ENCODE peak calls at places on chromosomes 4 and X, in ten cellular contexts. One of them, this sample, is unnamed.

GRCh38 chr4:152328595-152328994 is 207.3 kb downstream of the FBXW7 start:
- DNase-seq in ACHN: no peak
- DNase-seq in naive thymus-derived CD4-positive, alpha-beta T cell: no peak
- DNase-seq in left lung: no peak
- DNase-seq in stimulated activated CD4-positive, alpha-beta T cell treated with anti-CD3 and anti-CD28 coated beads, Interleukin-4, amount 100 ng/mL, for 48 hours: no peak
- DNase-seq in NCI-H2081: no peak
- DNase-seq in NCI-H774: no peak
- DNase-seq in SW480: peak
- DNase-seq in AG08396: no peak
- DNase-seq in KBM-7: no peak
- DNase-seq in this sample: no peak

GRCh38 chrX:76893930-76894329 is 466.4 kb downstream of the MAGEE1 start:
- DNase-seq in ACHN: no peak
- DNase-seq in naive thymus-derived CD4-positive, alpha-beta T cell: no peak
- DNase-seq in left lung: no peak
- DNase-seq in stimulated activated CD4-positive, alpha-beta T cell treated with anti-CD3 and anti-CD28 coated beads, Interleukin-4, amount 100 ng/mL, for 48 hours: no peak
- DNase-seq in NCI-H2081: no peak
- DNase-seq in NCI-H774: no peak
- DNase-seq in SW480: no peak
- DNase-seq in AG08396: no peak
- DNase-seq in KBM-7: no peak
- DNase-seq in this sample: no peak

GRCh38 chr4:61511716-61512488 is 311.8 kb downstream of the ADGRL3 start:
- DNase-seq in ACHN: peak
- DNase-seq in naive thymus-derived CD4-positive, alpha-beta T cell: no peak
- DNase-seq in left lung: no peak
- DNase-seq in stimulated activated CD4-positive, alpha-beta T cell treated with anti-CD3 and anti-CD28 coated beads, Interleukin-4, amount 100 ng/mL, for 48 hours: no peak
- DNase-seq in NCI-H2081: no peak
- DNase-seq in NCI-H774: no peak
- DNase-seq in SW480: no peak
- DNase-seq in AG08396: peak
- DNase-seq in KBM-7: no peak
- DNase-seq in this sample: peak

GRCh38 chr4:37002625-37003024 is 241.9 kb upstream of the NWD2 start:
- DNase-seq in ACHN: no peak
- DNase-seq in naive thymus-derived CD4-positive, alpha-beta T cell: no peak
- DNase-seq in left lung: no peak
- DNase-seq in stimulated activated CD4-positive, alpha-beta T cell treated with anti-CD3 and anti-CD28 coated beads, Interleukin-4, amount 100 ng/mL, for 48 hours: no peak
- DNase-seq in NCI-H2081: no peak
- DNase-seq in NCI-H774: no peak
- DNase-seq in SW480: no peak
- DNase-seq in AG08396: no peak
- DNase-seq in KBM-7: no peak
- DNase-seq in this sample: no peak

GRCh38 chr4:56768772-56769171 is 52.7 kb downstream of the SPINK2 start:
- DNase-seq in ACHN: no peak
- DNase-seq in naive thymus-derived CD4-positive, alpha-beta T cell: no peak
- DNase-seq in left lung: no peak
- DNase-seq in stimulated activated CD4-positive, alpha-beta T cell treated with anti-CD3 and anti-CD28 coated beads, Interleukin-4, amount 100 ng/mL, for 48 hours: no peak
- DNase-seq in NCI-H2081: no peak
- DNase-seq in NCI-H774: no peak
- DNase-seq in SW480: no peak
- DNase-seq in AG08396: no peak
- DNase-seq in KBM-7: no peak
- DNase-seq in this sample: no peak

GRCh38 chrX:54063361-54063760 is 19.1 kb upstream of the PHF8 start:
- DNase-seq in ACHN: no peak
- DNase-seq in naive thymus-derived CD4-positive, alpha-beta T cell: no peak
- DNase-seq in left lung: no peak
- DNase-seq in stimulated activated CD4-positive, alpha-beta T cell treated with anti-CD3 and anti-CD28 coated beads, Interleukin-4, amount 100 ng/mL, for 48 hours: no peak
- DNase-seq in NCI-H2081: no peak
- DNase-seq in NCI-H774: no peak
- DNase-seq in SW480: no peak
- DNase-seq in AG08396: no peak
- DNase-seq in KBM-7: no peak
- DNase-seq in this sample: no peak

GRCh38 chr4:25923745-25924144 is 9.7 kb downstream of the SMIM20 start:
- DNase-seq in ACHN: no peak
- DNase-seq in naive thymus-derived CD4-positive, alpha-beta T cell: no peak
- DNase-seq in left lung: peak
- DNase-seq in stimulated activated CD4-positive, alpha-beta T cell treated with anti-CD3 and anti-CD28 coated beads, Interleukin-4, amount 100 ng/mL, for 48 hours: no peak
- DNase-seq in NCI-H2081: no peak
- DNase-seq in NCI-H774: no peak
- DNase-seq in SW480: no peak
- DNase-seq in AG08396: no peak
- DNase-seq in KBM-7: no peak
- DNase-seq in this sample: no peak

GRCh38 chrX:22090181-22090580 is 58.1 kb downstream of the PHEX start:
- DNase-seq in ACHN: no peak
- DNase-seq in naive thymus-derived CD4-positive, alpha-beta T cell: no peak
- DNase-seq in left lung: no peak
- DNase-seq in stimulated activated CD4-positive, alpha-beta T cell treated with anti-CD3 and anti-CD28 coated beads, Interleukin-4, amount 100 ng/mL, for 48 hours: no peak
- DNase-seq in NCI-H2081: no peak
- DNase-seq in NCI-H774: no peak
- DNase-seq in SW480: no peak
- DNase-seq in AG08396: no peak
- DNase-seq in KBM-7: no peak
- DNase-seq in this sample: peak

GRCh38 chr4:26866781-26867180 is 6.1 kb downstream of the STIM2 start:
- DNase-seq in ACHN: no peak
- DNase-seq in naive thymus-derived CD4-positive, alpha-beta T cell: no peak
- DNase-seq in left lung: no peak
- DNase-seq in stimulated activated CD4-positive, alpha-beta T cell treated with anti-CD3 and anti-CD28 coated beads, Interleukin-4, amount 100 ng/mL, for 48 hours: no peak
- DNase-seq in NCI-H2081: no peak
- DNase-seq in NCI-H774: no peak
- DNase-seq in SW480: no peak
- DNase-seq in AG08396: no peak
- DNase-seq in KBM-7: no peak
- DNase-seq in this sample: no peak

GRCh38 chr4:58247792-58248191 is 1137.6 kb upstream of the IGFBP7 start:
- DNase-seq in ACHN: peak
- DNase-seq in naive thymus-derived CD4-positive, alpha-beta T cell: no peak
- DNase-seq in left lung: no peak
- DNase-seq in stimulated activated CD4-positive, alpha-beta T cell treated with anti-CD3 and anti-CD28 coated beads, Interleukin-4, amount 100 ng/mL, for 48 hours: no peak
- DNase-seq in NCI-H2081: no peak
- DNase-seq in NCI-H774: no peak
- DNase-seq in SW480: no peak
- DNase-seq in AG08396: no peak
- DNase-seq in KBM-7: peak
- DNase-seq in this sample: no peak

GRCh38 chrX:68835468-68835867 is 6.6 kb downstream of the EFNB1 start:
- DNase-seq in ACHN: no peak
- DNase-seq in naive thymus-derived CD4-positive, alpha-beta T cell: no peak
- DNase-seq in left lung: no peak
- DNase-seq in stimulated activated CD4-positive, alpha-beta T cell treated with anti-CD3 and anti-CD28 coated beads, Interleukin-4, amount 100 ng/mL, for 48 hours: no peak
- DNase-seq in NCI-H2081: no peak
- DNase-seq in NCI-H774: no peak
- DNase-seq in SW480: no peak
- DNase-seq in AG08396: no peak
- DNase-seq in KBM-7: no peak
- DNase-seq in this sample: no peak

GRCh38 chr4:153018716-153019115 is 82.6 kb downstream of the FHDC1 start:
- DNase-seq in ACHN: no peak
- DNase-seq in naive thymus-derived CD4-positive, alpha-beta T cell: no peak
- DNase-seq in left lung: no peak
- DNase-seq in stimulated activated CD4-positive, alpha-beta T cell treated with anti-CD3 and anti-CD28 coated beads, Interleukin-4, amount 100 ng/mL, for 48 hours: no peak
- DNase-seq in NCI-H2081: peak
- DNase-seq in NCI-H774: no peak
- DNase-seq in SW480: no peak
- DNase-seq in AG08396: no peak
- DNase-seq in KBM-7: no peak
- DNase-seq in this sample: no peak

GRCh38 chr4:182193261-182193660 is 49.9 kb upstream of the TENM3 start:
- DNase-seq in ACHN: no peak
- DNase-seq in naive thymus-derived CD4-positive, alpha-beta T cell: no peak
- DNase-seq in left lung: no peak
- DNase-seq in stimulated activated CD4-positive, alpha-beta T cell treated with anti-CD3 and anti-CD28 coated beads, Interleukin-4, amount 100 ng/mL, for 48 hours: no peak
- DNase-seq in NCI-H2081: no peak
- DNase-seq in NCI-H774: no peak
- DNase-seq in SW480: no peak
- DNase-seq in AG08396: no peak
- DNase-seq in KBM-7: no peak
- DNase-seq in this sample: no peak

GRCh38 chr4:26217961-26218676 is 102.7 kb upstream of the RBPJ start:
- DNase-seq in ACHN: no peak
- DNase-seq in naive thymus-derived CD4-positive, alpha-beta T cell: no peak
- DNase-seq in left lung: peak
- DNase-seq in stimulated activated CD4-positive, alpha-beta T cell treated with anti-CD3 and anti-CD28 coated beads, Interleukin-4, amount 100 ng/mL, for 48 hours: no peak
- DNase-seq in NCI-H2081: no peak
- DNase-seq in NCI-H774: no peak
- DNase-seq in SW480: no peak
- DNase-seq in AG08396: peak
- DNase-seq in KBM-7: no peak
- DNase-seq in this sample: no peak

GRCh38 chrX:63686878-63687714 is 97.9 kb downstream of the ARHGEF9 start:
- DNase-seq in ACHN: peak
- DNase-seq in naive thymus-derived CD4-positive, alpha-beta T cell: no peak
- DNase-seq in left lung: no peak
- DNase-seq in stimulated activated CD4-positive, alpha-beta T cell treated with anti-CD3 and anti-CD28 coated beads, Interleukin-4, amount 100 ng/mL, for 48 hours: no peak
- DNase-seq in NCI-H2081: peak
- DNase-seq in NCI-H774: no peak
- DNase-seq in SW480: peak
- DNase-seq in AG08396: peak
- DNase-seq in KBM-7: peak
- DNase-seq in this sample: peak

GRCh38 chr4:43402393-43402792 is 509.9 kb downstream of the GRXCR1 start:
- DNase-seq in ACHN: no peak
- DNase-seq in naive thymus-derived CD4-positive, alpha-beta T cell: no peak
- DNase-seq in left lung: no peak
- DNase-seq in stimulated activated CD4-positive, alpha-beta T cell treated with anti-CD3 and anti-CD28 coated beads, Interleukin-4, amount 100 ng/mL, for 48 hours: no peak
- DNase-seq in NCI-H2081: no peak
- DNase-seq in NCI-H774: no peak
- DNase-seq in SW480: no peak
- DNase-seq in AG08396: no peak
- DNase-seq in KBM-7: no peak
- DNase-seq in this sample: no peak

GRCh38 chrX:150478496-150479492 is 89.6 kb upstream of the MTM1 start:
- DNase-seq in ACHN: no peak
- DNase-seq in naive thymus-derived CD4-positive, alpha-beta T cell: no peak
- DNase-seq in left lung: no peak
- DNase-seq in stimulated activated CD4-positive, alpha-beta T cell treated with anti-CD3 and anti-CD28 coated beads, Interleukin-4, amount 100 ng/mL, for 48 hours: no peak
- DNase-seq in NCI-H2081: no peak
- DNase-seq in NCI-H774: no peak
- DNase-seq in SW480: no peak
- DNase-seq in AG08396: no peak
- DNase-seq in KBM-7: no peak
- DNase-seq in this sample: no peak

GRCh38 chrX:70452143-70452733 is 7.6 kb downstream of the DLG3 start:
- DNase-seq in ACHN: peak
- DNase-seq in naive thymus-derived CD4-positive, alpha-beta T cell: peak
- DNase-seq in left lung: peak
- DNase-seq in stimulated activated CD4-positive, alpha-beta T cell treated with anti-CD3 and anti-CD28 coated beads, Interleukin-4, amount 100 ng/mL, for 48 hours: no peak
- DNase-seq in NCI-H2081: peak
- DNase-seq in NCI-H774: peak
- DNase-seq in SW480: peak
- DNase-seq in AG08396: peak
- DNase-seq in KBM-7: peak
- DNase-seq in this sample: no peak

GRCh38 chr4:53956053-53956452 is 108.4 kb downstream of the CHIC2 start:
- DNase-seq in ACHN: no peak
- DNase-seq in naive thymus-derived CD4-positive, alpha-beta T cell: no peak
- DNase-seq in left lung: no peak
- DNase-seq in stimulated activated CD4-positive, alpha-beta T cell treated with anti-CD3 and anti-CD28 coated beads, Interleukin-4, amount 100 ng/mL, for 48 hours: no peak
- DNase-seq in NCI-H2081: no peak
- DNase-seq in NCI-H774: no peak
- DNase-seq in SW480: no peak
- DNase-seq in AG08396: no peak
- DNase-seq in KBM-7: no peak
- DNase-seq in this sample: no peak

GRCh38 chrX:19064175-19064574 is 58.1 kb downstream of the ADGRG2 start:
- DNase-seq in ACHN: no peak
- DNase-seq in naive thymus-derived CD4-positive, alpha-beta T cell: no peak
- DNase-seq in left lung: no peak
- DNase-seq in stimulated activated CD4-positive, alpha-beta T cell treated with anti-CD3 and anti-CD28 coated beads, Interleukin-4, amount 100 ng/mL, for 48 hours: no peak
- DNase-seq in NCI-H2081: no peak
- DNase-seq in NCI-H774: no peak
- DNase-seq in SW480: no peak
- DNase-seq in AG08396: no peak
- DNase-seq in KBM-7: no peak
- DNase-seq in this sample: peak

GRCh38 chr4:84529169-84529751 is 30.2 kb upstream of the NKX6-1 start:
- DNase-seq in ACHN: peak
- DNase-seq in naive thymus-derived CD4-positive, alpha-beta T cell: no peak
- DNase-seq in left lung: no peak
- DNase-seq in stimulated activated CD4-positive, alpha-beta T cell treated with anti-CD3 and anti-CD28 coated beads, Interleukin-4, amount 100 ng/mL, for 48 hours: no peak
- DNase-seq in NCI-H2081: peak
- DNase-seq in NCI-H774: no peak
- DNase-seq in SW480: peak
- DNase-seq in AG08396: peak
- DNase-seq in KBM-7: peak
- DNase-seq in this sample: no peak

GRCh38 chr4:180674629-180675367 is 1568.4 kb upstream of the TENM3 start:
- DNase-seq in ACHN: no peak
- DNase-seq in naive thymus-derived CD4-positive, alpha-beta T cell: no peak
- DNase-seq in left lung: no peak
- DNase-seq in stimulated activated CD4-positive, alpha-beta T cell treated with anti-CD3 and anti-CD28 coated beads, Interleukin-4, amount 100 ng/mL, for 48 hours: no peak
- DNase-seq in NCI-H2081: peak
- DNase-seq in NCI-H774: no peak
- DNase-seq in SW480: no peak
- DNase-seq in AG08396: no peak
- DNase-seq in KBM-7: no peak
- DNase-seq in this sample: no peak

GRCh38 chr4:55385201-55385649 is 10.5 kb upstream of the TMEM165 start:
- DNase-seq in ACHN: no peak
- DNase-seq in naive thymus-derived CD4-positive, alpha-beta T cell: no peak
- DNase-seq in left lung: no peak
- DNase-seq in stimulated activated CD4-positive, alpha-beta T cell treated with anti-CD3 and anti-CD28 coated beads, Interleukin-4, amount 100 ng/mL, for 48 hours: no peak
- DNase-seq in NCI-H2081: no peak
- DNase-seq in NCI-H774: no peak
- DNase-seq in SW480: no peak
- DNase-seq in AG08396: no peak
- DNase-seq in KBM-7: no peak
- DNase-seq in this sample: no peak

GRCh38 chrX:150007356-150007755 is 69.1 kb upstream of the EOLA2 start:
- DNase-seq in ACHN: no peak
- DNase-seq in naive thymus-derived CD4-positive, alpha-beta T cell: no peak
- DNase-seq in left lung: no peak
- DNase-seq in stimulated activated CD4-positive, alpha-beta T cell treated with anti-CD3 and anti-CD28 coated beads, Interleukin-4, amount 100 ng/mL, for 48 hours: no peak
- DNase-seq in NCI-H2081: no peak
- DNase-seq in NCI-H774: no peak
- DNase-seq in SW480: no peak
- DNase-seq in AG08396: no peak
- DNase-seq in KBM-7: no peak
- DNase-seq in this sample: no peak

This sample was measured in skeletal muscle cell.